ENCODE peak calls at places on chromosomes 6 and 20, in six cellular contexts. J is stimulated activated CD4-positive, alpha-beta T cell treated with anti-CD3 and anti-CD28 coated beads, Interleukin-15, amount 100 ng/mL, for 1 hour; E is PC-3; B is GM23248; O is germinal center; H is endothelial cell of umbilical vein. G is an unnamed sample.

GRCh38 chr20:34676642-34677373 is at the start of gene PIGU:
- DNase-seq in H (peak), B (peak), E (peak), J (peak), O (peak), G (peak)

GRCh38 chr6:159279790-159280277 is 110.6 kb downstream of the FNDC1 start:
- DNase-seq in E (no peak), J (no peak), B (no peak), H (no peak), O (no peak), G (no peak)

GRCh38 chr6:151082079-151082478 is 157.7 kb upstream of the AKAP12 start:
- DNase-seq in O (no peak), B (no peak), H (no peak), J (no peak), E (peak), G (no peak)

GRCh38 chr6:150088481-150089154 is 19.7 kb upstream of the ULBP3 start:
- DNase-seq in O (no peak), B (no peak), E (no peak), H (no peak), J (no peak), G (no peak)

GRCh38 chr6:27582928-27583725 is 110.2 kb upstream of the ZNF184 start:
- DNase-seq in H (peak), B (peak), O (no peak), J (no peak), E (peak), G (no peak)

GRCh38 chr6:35489995-35490791 is 6.7 kb downstream of the TEAD3 start:
- DNase-seq in H (no peak), O (no peak), B (peak), J (no peak), E (no peak), G (no peak)

GRCh38 chr20:10419550-10420133 is 14.4 kb downstream of the MKKS start:
- DNase-seq in J (no peak), O (no peak), B (no peak), H (no peak), E (peak), G (no peak)

GRCh38 chr20:5353624-5354496 is 37.1 kb upstream of the PROKR2 start:
- DNase-seq in J (no peak), E (peak), O (no peak), H (peak), B (peak), G (no peak)

GRCh38 chr20:52060794-52061714 is 130.5 kb downstream of the ZFP64 start:
- DNase-seq in B (peak), J (no peak), O (no peak), H (peak), E (peak), G (no peak)

GRCh38 chr6:112781236-112781635 is 434.1 kb downstream of the RFPL4B start:
- DNase-seq in B (peak), O (no peak), J (no peak), E (peak), H (peak), G (no peak)

GRCh38 chr20:3889489-3890409 is 562 bp downstream of the PANK2 start:
- DNase-seq in H (peak), B (peak), O (peak), E (peak), J (no peak), G (peak)

GRCh38 chr20:14948416-14948815 is 611.0 kb upstream of the FLRT3 start:
- DNase-seq in J (no peak), E (peak), H (peak), O (no peak), B (no peak), G (no peak)

GRCh38 chr20:3248167-3248992 is 9.4 kb upstream of the SLC4A11 start:
- DNase-seq in J (no peak), O (peak), E (no peak), B (peak), H (peak), G (no peak)

GRCh38 chr20:33803921-33804337 is 7.2 kb upstream of the CHMP4B start:
- DNase-seq in O (no peak), H (peak), E (peak), B (peak), J (no peak), G (no peak)

GRCh38 chr6:116070990-116071389 is 10.3 kb upstream of the FRK start:
- DNase-seq in O (no peak), E (peak), B (no peak), J (no peak), H (no peak), G (no peak)

GRCh38 chr6:169239181-169239580 is 14.5 kb downstream of the THBS2 start:
- DNase-seq in E (no peak), H (no peak), O (no peak), B (no peak), J (no peak), G (no peak)

GRCh38 chr6:16543491-16543890 is 217.8 kb downstream of the ATXN1 start:
- DNase-seq in O (no peak), J (no peak), E (no peak), H (no peak), B (no peak), G (no peak)

GRCh38 chr6:29675561-29675960 is 5.4 kb downstream of the ZFP57 start:
- DNase-seq in H (no peak), J (no peak), E (no peak), O (no peak), B (no peak), G (no peak)

G was measured in naive B cell.